ENCODE peak calls at places on chromosomes 7 and 10, in six cellular contexts. One of them, this sample, is unnamed.

GRCh38 chr7:132485600-132486594 is 90.4 kb downstream of the PLXNA4 start:
- DNase-seq in RWPE2: no peak
- DNase-seq in adipocyte: no peak
- DNase-seq in activated CD4-positive, alpha-beta T cell treated with anti-CD3 and anti-CD28 coated beads, Interleukin-2, amount 50 U/mL, for 1 hour: peak; percentile 18
- DNase-seq in anterior cingulate cortex: no peak
- DNase-seq in Calu3: no peak
- DNase-seq in this sample: no peak

GRCh38 chr10:77290528-77291155 is 347.0 kb downstream of the KCNMA1 start:
- DNase-seq in RWPE2: peak; percentile 57
- DNase-seq in Calu3: peak; percentile 29
- DNase-seq in adipocyte: peak; percentile 84
- DNase-seq in anterior cingulate cortex: no peak
- DNase-seq in activated CD4-positive, alpha-beta T cell treated with anti-CD3 and anti-CD28 coated beads, Interleukin-2, amount 50 U/mL, for 1 hour: no peak
- DNase-seq in this sample: peak; percentile 94

GRCh38 chr7:193538-194256 is 1.3 kb downstream of the FAM20C start:
- DNase-seq in Calu3: no peak
- DNase-seq in adipocyte: peak; percentile 36
- DNase-seq in RWPE2: no peak
- DNase-seq in anterior cingulate cortex: no peak
- DNase-seq in activated CD4-positive, alpha-beta T cell treated with anti-CD3 and anti-CD28 coated beads, Interleukin-2, amount 50 U/mL, for 1 hour: no peak
- DNase-seq in this sample: peak; percentile 8

GRCh38 chr10:133422223-133422820 is 2.1 kb downstream of the SPRN start:
- DNase-seq in RWPE2: peak; percentile 29
- DNase-seq in activated CD4-positive, alpha-beta T cell treated with anti-CD3 and anti-CD28 coated beads, Interleukin-2, amount 50 U/mL, for 1 hour: no peak
- DNase-seq in adipocyte: no peak
- DNase-seq in Calu3: no peak
- DNase-seq in anterior cingulate cortex: no peak
- DNase-seq in this sample: no peak

GRCh38 chr10:75405201-75406143 is 3.9 kb upstream of the ZNF503 start:
- DNase-seq in adipocyte: no peak
- DNase-seq in Calu3: peak; percentile 36
- DNase-seq in activated CD4-positive, alpha-beta T cell treated with anti-CD3 and anti-CD28 coated beads, Interleukin-2, amount 50 U/mL, for 1 hour: no peak
- DNase-seq in RWPE2: no peak
- DNase-seq in anterior cingulate cortex: no peak
- DNase-seq in this sample: no peak

GRCh38 chr10:98309366-98310355 is 41.7 kb upstream of the LOXL4 start:
- DNase-seq in activated CD4-positive, alpha-beta T cell treated with anti-CD3 and anti-CD28 coated beads, Interleukin-2, amount 50 U/mL, for 1 hour: no peak
- DNase-seq in anterior cingulate cortex: peak; percentile 48
- DNase-seq in RWPE2: no peak
- DNase-seq in Calu3: peak; percentile 78
- DNase-seq in adipocyte: peak; percentile 90
- DNase-seq in this sample: peak; percentile 81

GRCh38 chr7:105691692-105692564 is 110.6 kb upstream of the EFCAB10 start:
- DNase-seq in anterior cingulate cortex: no peak
- DNase-seq in RWPE2: no peak
- DNase-seq in adipocyte: peak; percentile 87
- DNase-seq in Calu3: peak; percentile 50
- DNase-seq in activated CD4-positive, alpha-beta T cell treated with anti-CD3 and anti-CD28 coated beads, Interleukin-2, amount 50 U/mL, for 1 hour: peak; percentile 69
- DNase-seq in this sample: no peak

GRCh38 chr10:77643795-77644468 is 6.3 kb upstream of the KCNMA1 start:
- DNase-seq in Calu3: peak; percentile 57
- DNase-seq in activated CD4-positive, alpha-beta T cell treated with anti-CD3 and anti-CD28 coated beads, Interleukin-2, amount 50 U/mL, for 1 hour: no peak
- DNase-seq in adipocyte: peak; percentile 78
- DNase-seq in anterior cingulate cortex: no peak
- DNase-seq in RWPE2: no peak
- DNase-seq in this sample: peak; percentile 71

GRCh38 chr7:114426824-114427223 is 12.2 kb downstream of the FOXP2 start:
- DNase-seq in anterior cingulate cortex: no peak
- DNase-seq in RWPE2: no peak
- DNase-seq in adipocyte: peak; percentile 67
- DNase-seq in activated CD4-positive, alpha-beta T cell treated with anti-CD3 and anti-CD28 coated beads, Interleukin-2, amount 50 U/mL, for 1 hour: no peak
- DNase-seq in Calu3: no peak
- DNase-seq in this sample: peak; percentile 18

GRCh38 chr10:91410638-91411367 is 659 bp downstream of the HECTD2 start:
- DNase-seq in adipocyte: peak; percentile 63
- DNase-seq in Calu3: no peak
- DNase-seq in activated CD4-positive, alpha-beta T cell treated with anti-CD3 and anti-CD28 coated beads, Interleukin-2, amount 50 U/mL, for 1 hour: peak; percentile 8
- DNase-seq in anterior cingulate cortex: no peak
- DNase-seq in RWPE2: no peak
- DNase-seq in this sample: peak; percentile 63

This sample was measured in mesenchymal stem cell.